ENCODE peak calls at places on chromosomes 6 and 20, in four cellular contexts. Q is mucosa of descending colon, Y is lower lobe of right lung, Z is psoas muscle. W is an unnamed sample. For H3K4me1, the result is how much of the 10 kb centered on the place peaks cover.

GRCh38 chr20:63807654-63808053 is 23.4 kb downstream of the ZBTB46 start:
- DNase-seq in Y (no peak), Z (no peak), Q (no peak), W (no peak)

GRCh38 chr20:34995192-34995591 is 39.5 kb downstream of the MYH7B start:
- DNase-seq in Y (no peak), Z (no peak), Q (no peak), W (no peak)

GRCh38 chr20:58160451-58161051 is 67.9 kb downstream of the ANKRD60 start:
- DNase-seq in Q (no peak), Y (peak), Z (no peak), W (peak)

GRCh38 chr6:36752886-36753506 is 55.4 kb downstream of the RAB44 start:
- DNase-seq in Q (peak), Z (peak), Y (no peak), W (no peak)

GRCh38 chr6:753486-753885 is 60.5 kb upstream of the EXOC2 start:
- DNase-seq in Q (no peak), Z (no peak), Y (no peak), W (no peak)

GRCh38 chr20:60055740-60056139 is 97.5 kb downstream of the CDH26 start:
- DNase-seq in Z (no peak), Y (peak), Q (peak), W (no peak)

GRCh38 chr6:33297406-33297955 is 1.3 kb downstream of the RGL2 start:
- DNase-seq in Z (peak), Q (peak), Y (peak), W (no peak)

GRCh38 chr6:42163941-42164340 is 9.2 kb upstream of the GUCA1A start:
- DNase-seq in Z (no peak), Y (no peak), Q (no peak), W (no peak)

GRCh38 chr6:156776470-156776840 is 723 bp upstream of the ARID1B start:
- DNase-seq in Q (peak), Z (no peak), Y (no peak), W (no peak)

GRCh38 chr6:156777866-156778614 is 862 bp downstream of the ARID1B start:
- DNase-seq in Z (peak), Y (peak), Q (peak), W (peak)

GRCh38 chr6:156778615-156779205 is 1.5 kb downstream of the ARID1B start:
- DNase-seq in Y (peak), Z (peak), Q (peak), W (peak)

GRCh38 chr6:156776841-156777576 is at the start of gene ARID1B:
- DNase-seq in Z (peak), Q (peak), Y (peak), W (peak)

GRCh38 chr6:156777577-156777865 is 343 bp downstream of the ARID1B start:
- DNase-seq in Y (peak), Q (no peak), Z (no peak), W (no peak)
- H3K4me1 ChIP-seq in Y (under half), Q (under half), Z (under half), W (under half)

DNA sequence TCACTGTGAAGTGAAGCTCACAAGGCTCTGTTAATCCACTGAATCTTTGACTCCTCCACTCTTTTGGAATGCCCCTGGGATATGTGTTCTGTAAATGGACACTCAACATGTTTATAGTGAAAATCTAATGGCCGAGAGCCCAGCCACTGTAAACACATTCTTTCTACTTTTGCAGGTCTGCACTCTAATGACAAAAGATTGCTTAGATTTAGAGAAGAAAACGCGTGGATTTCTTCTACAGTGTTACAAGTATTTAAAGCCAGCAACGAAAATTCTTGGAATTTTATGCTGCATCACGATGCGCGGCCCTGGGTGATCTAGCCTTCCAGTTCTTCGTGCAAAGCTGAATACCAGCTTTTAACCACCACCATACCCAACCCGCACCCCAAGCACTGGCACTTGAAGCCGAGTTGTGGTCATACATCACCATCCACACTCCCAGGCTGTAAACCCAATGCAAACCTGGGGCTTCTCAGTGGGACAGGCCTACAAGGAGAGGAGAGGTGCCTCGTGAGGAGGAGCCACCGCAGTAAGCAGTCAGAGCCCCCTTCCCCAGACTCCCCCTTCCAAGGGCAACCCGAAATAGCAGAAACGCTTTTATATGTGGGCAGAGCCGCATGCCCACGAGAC is 3.7 kb upstream of the FOXO3 start:
- DNase-seq in Z (no peak), Q (peak), Y (no peak), W (peak)
- H3K4me1 ChIP-seq in Z (under half), Q (under half), Y (under half), W (under half)

DNA sequence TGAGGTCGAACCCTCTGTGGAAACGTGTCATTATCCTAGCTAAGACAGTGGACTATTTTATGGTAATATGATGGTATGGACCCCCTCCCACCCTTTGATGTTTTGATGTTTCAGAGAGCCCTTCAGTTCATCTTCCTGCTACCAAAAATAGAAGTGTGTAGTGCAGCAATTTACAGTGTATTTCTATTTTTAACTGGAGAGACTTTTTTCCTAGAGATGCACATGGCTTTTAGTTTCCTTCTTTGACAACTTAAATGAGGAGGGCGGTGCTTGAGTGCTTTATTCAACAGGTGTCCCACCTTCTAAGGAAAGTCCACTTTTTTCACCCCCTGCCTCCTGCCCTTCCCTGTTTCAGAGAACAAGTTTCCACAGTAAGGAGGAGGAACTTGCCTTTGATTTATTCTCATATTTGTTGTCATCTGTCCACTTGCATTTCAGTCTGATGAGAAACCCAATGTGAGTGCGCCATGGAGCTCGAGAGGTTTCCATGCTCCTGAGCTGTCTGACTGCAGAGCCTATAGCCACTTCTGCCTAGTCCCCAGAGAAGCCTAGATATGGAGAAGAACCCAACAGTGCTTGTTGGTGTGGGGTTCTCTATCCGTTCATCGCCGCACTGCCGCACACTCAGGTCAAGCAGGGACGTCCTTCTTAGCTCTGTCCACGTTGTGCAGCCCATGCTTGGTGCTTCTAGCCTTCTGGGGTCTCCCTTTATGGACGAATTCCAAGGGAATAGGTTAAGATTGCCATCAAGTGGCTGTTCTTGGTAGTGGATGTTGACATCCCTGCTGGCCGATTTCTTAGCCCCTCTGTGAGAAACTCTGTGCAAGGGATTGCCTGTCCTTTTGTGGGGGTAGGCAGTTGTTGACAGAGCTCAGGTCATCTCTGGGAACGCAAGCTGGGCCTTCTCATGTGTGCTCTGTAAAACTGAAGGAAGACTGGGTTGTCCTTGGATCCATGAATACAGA is 144.2 kb downstream of the JARID2 start:
- DNase-seq in Q (no peak), Z (peak), Y (no peak), W (peak)
- H3K4me1 ChIP-seq in Q (under half), Z (half or more), Y (under half), W (under half)

DNA sequence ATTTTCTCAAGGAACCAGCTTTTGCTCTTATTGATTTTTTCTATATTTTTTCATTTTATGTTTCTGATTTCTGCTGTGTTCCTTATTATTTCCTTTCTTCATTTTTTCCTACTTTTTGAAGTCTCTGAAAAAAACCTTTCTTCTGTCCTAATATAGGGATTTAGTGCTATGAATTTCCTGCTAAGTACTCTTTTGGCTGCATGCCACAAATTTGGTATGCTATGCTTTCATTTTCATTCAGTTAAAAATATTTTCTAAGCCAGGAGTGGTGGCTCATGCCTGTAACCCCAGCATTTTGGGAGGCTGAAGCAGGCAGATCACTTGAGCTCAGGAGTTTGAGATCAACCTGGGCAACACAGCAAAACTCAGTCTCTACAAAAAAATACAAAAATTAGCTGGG is 30.6 kb downstream of the SIRPD start:
- DNase-seq in Y (no peak), Q (no peak), Z (no peak), W (no peak)
- H3K4me1 ChIP-seq in Y (under half), Q (under half), Z (under half), W (under half)